ENCODE peak calls at places on chromosomes 1 and 21, in ten cellular contexts. One of them, this sample, is unnamed.
A peak's percentile ranks its signal among the peaks of the same experiment; 100 is the strongest.

GRCh38 chr1:187819081-187819480 is 990.3 kb downstream of the PLA2G4A start:
- DNase-seq in caudate nucleus: no peak
- DNase-seq in EL: no peak
- DNase-seq in anterior cingulate cortex: no peak
- DNase-seq in activated CD4-positive, alpha-beta T cell treated with anti-CD3 and anti-CD28 coated beads for 48 hours: no peak
- DNase-seq in left lung: no peak
- DNase-seq in amniotic epithelial cell: no peak
- DNase-seq in left colon: no peak
- DNase-seq in GM18507: no peak
- DNase-seq in amniotic stem cell: no peak
- DNase-seq in this sample: no peak

GRCh38 chr1:206739411-206740076 is 31.0 kb upstream of the IL19 start:
- DNase-seq in caudate nucleus: no peak
- DNase-seq in EL: peak; percentile 69
- DNase-seq in anterior cingulate cortex: no peak
- DNase-seq in activated CD4-positive, alpha-beta T cell treated with anti-CD3 and anti-CD28 coated beads for 48 hours: peak; percentile 44
- DNase-seq in left lung: no peak
- DNase-seq in amniotic epithelial cell: no peak
- DNase-seq in left colon: peak; percentile 52
- DNase-seq in GM18507: peak; percentile 71
- DNase-seq in amniotic stem cell: no peak
- DNase-seq in this sample: no peak

GRCh38 chr21:35206141-35207125 is 157.3 kb upstream of the RUNX1 start:
- DNase-seq in caudate nucleus: no peak
- DNase-seq in EL: no peak
- DNase-seq in anterior cingulate cortex: no peak
- DNase-seq in activated CD4-positive, alpha-beta T cell treated with anti-CD3 and anti-CD28 coated beads for 48 hours: no peak
- DNase-seq in left lung: no peak
- DNase-seq in amniotic epithelial cell: no peak
- DNase-seq in left colon: no peak
- DNase-seq in GM18507: no peak
- DNase-seq in amniotic stem cell: no peak
- DNase-seq in this sample: no peak

GRCh38 chr1:231162300-231162969 is 577 bp downstream of the TRIM67 start:
- DNase-seq in caudate nucleus: no peak
- DNase-seq in EL: peak; percentile 61
- DNase-seq in anterior cingulate cortex: peak; percentile 9
- DNase-seq in activated CD4-positive, alpha-beta T cell treated with anti-CD3 and anti-CD28 coated beads for 48 hours: peak; percentile 42
- DNase-seq in left lung: peak; percentile 80
- DNase-seq in amniotic epithelial cell: peak; percentile 18
- DNase-seq in left colon: no peak
- DNase-seq in GM18507: no peak
- DNase-seq in amniotic stem cell: no peak
- DNase-seq in this sample: peak; percentile 72

GRCh38 chr1:172917972-172918371 is 132.8 kb downstream of the TNFSF18 start:
- DNase-seq in caudate nucleus: no peak
- DNase-seq in EL: peak; percentile 98
- DNase-seq in anterior cingulate cortex: no peak
- DNase-seq in activated CD4-positive, alpha-beta T cell treated with anti-CD3 and anti-CD28 coated beads for 48 hours: no peak
- DNase-seq in left lung: no peak
- DNase-seq in amniotic epithelial cell: peak; percentile 92
- DNase-seq in left colon: no peak
- DNase-seq in GM18507: no peak
- DNase-seq in amniotic stem cell: peak; percentile 77
- DNase-seq in this sample: no peak

GRCh38 chr1:217117973-217118465 is 394.8 kb upstream of the ESRRG start:
- DNase-seq in caudate nucleus: no peak
- DNase-seq in EL: no peak
- DNase-seq in anterior cingulate cortex: no peak
- DNase-seq in activated CD4-positive, alpha-beta T cell treated with anti-CD3 and anti-CD28 coated beads for 48 hours: no peak
- DNase-seq in left lung: no peak
- DNase-seq in amniotic epithelial cell: no peak
- DNase-seq in left colon: no peak
- DNase-seq in GM18507: no peak
- DNase-seq in amniotic stem cell: no peak
- DNase-seq in this sample: no peak

GRCh38 chr1:167661527-167662436 is 31.8 kb downstream of the RCSD1 start:
- DNase-seq in caudate nucleus: no peak
- DNase-seq in EL: peak; percentile 94
- DNase-seq in anterior cingulate cortex: no peak
- DNase-seq in activated CD4-positive, alpha-beta T cell treated with anti-CD3 and anti-CD28 coated beads for 48 hours: no peak
- DNase-seq in left lung: no peak
- DNase-seq in amniotic epithelial cell: peak; percentile 89
- DNase-seq in left colon: no peak
- DNase-seq in GM18507: no peak
- DNase-seq in amniotic stem cell: peak; percentile 89
- DNase-seq in this sample: no peak

GRCh38 chr1:158024737-158025136 is 31.3 kb downstream of the KIRREL1 start:
- DNase-seq in caudate nucleus: no peak
- DNase-seq in EL: no peak
- DNase-seq in anterior cingulate cortex: no peak
- DNase-seq in activated CD4-positive, alpha-beta T cell treated with anti-CD3 and anti-CD28 coated beads for 48 hours: no peak
- DNase-seq in left lung: no peak
- DNase-seq in amniotic epithelial cell: no peak
- DNase-seq in left colon: no peak
- DNase-seq in GM18507: no peak
- DNase-seq in amniotic stem cell: no peak
- DNase-seq in this sample: no peak

GRCh38 chr1:226457307-226457712 is 49.4 kb upstream of the PARP1 start:
- DNase-seq in caudate nucleus: no peak
- DNase-seq in EL: peak; percentile 45
- DNase-seq in anterior cingulate cortex: no peak
- DNase-seq in activated CD4-positive, alpha-beta T cell treated with anti-CD3 and anti-CD28 coated beads for 48 hours: peak; percentile 75
- DNase-seq in left lung: no peak
- DNase-seq in amniotic epithelial cell: no peak
- DNase-seq in left colon: no peak
- DNase-seq in GM18507: no peak
- DNase-seq in amniotic stem cell: no peak
- DNase-seq in this sample: no peak

GRCh38 chr1:154741327-154741726 is 128.8 kb downstream of the KCNN3 start:
- DNase-seq in caudate nucleus: no peak
- DNase-seq in EL: peak; percentile 27
- DNase-seq in anterior cingulate cortex: no peak
- DNase-seq in activated CD4-positive, alpha-beta T cell treated with anti-CD3 and anti-CD28 coated beads for 48 hours: no peak
- DNase-seq in left lung: no peak
- DNase-seq in amniotic epithelial cell: no peak
- DNase-seq in left colon: no peak
- DNase-seq in GM18507: no peak
- DNase-seq in amniotic stem cell: no peak
- DNase-seq in this sample: no peak

GRCh38 chr1:58755468-58755872 is 28.4 kb downstream of the JUN start:
- DNase-seq in caudate nucleus: no peak
- DNase-seq in EL: peak; percentile 100
- DNase-seq in anterior cingulate cortex: no peak
- DNase-seq in activated CD4-positive, alpha-beta T cell treated with anti-CD3 and anti-CD28 coated beads for 48 hours: peak; percentile 71
- DNase-seq in left lung: no peak
- DNase-seq in amniotic epithelial cell: peak; percentile 98
- DNase-seq in left colon: peak; percentile 64
- DNase-seq in GM18507: peak; percentile 33
- DNase-seq in amniotic stem cell: peak; percentile 94
- DNase-seq in this sample: peak; percentile 69

GRCh38 chr1:166974647-166975345 is 544 bp downstream of the ILDR2 start:
- DNase-seq in caudate nucleus: peak; percentile 54
- DNase-seq in EL: no peak
- DNase-seq in anterior cingulate cortex: no peak
- DNase-seq in activated CD4-positive, alpha-beta T cell treated with anti-CD3 and anti-CD28 coated beads for 48 hours: peak; percentile 60
- DNase-seq in left lung: no peak
- DNase-seq in amniotic epithelial cell: no peak
- DNase-seq in left colon: no peak
- DNase-seq in GM18507: no peak
- DNase-seq in amniotic stem cell: no peak
- DNase-seq in this sample: no peak

GRCh38 chr1:11046270-11046566 is 821 bp downstream of the MASP2 start:
- DNase-seq in caudate nucleus: no peak
- DNase-seq in EL: no peak
- DNase-seq in anterior cingulate cortex: no peak
- DNase-seq in activated CD4-positive, alpha-beta T cell treated with anti-CD3 and anti-CD28 coated beads for 48 hours: no peak
- DNase-seq in left lung: no peak
- DNase-seq in amniotic epithelial cell: no peak
- DNase-seq in left colon: no peak
- DNase-seq in GM18507: no peak
- DNase-seq in amniotic stem cell: no peak
- DNase-seq in this sample: peak; percentile 47

GRCh38 chr1:168000656-168001055 is 63.8 kb upstream of the MPC2 start:
- DNase-seq in caudate nucleus: no peak
- DNase-seq in EL: no peak
- DNase-seq in anterior cingulate cortex: no peak
- DNase-seq in activated CD4-positive, alpha-beta T cell treated with anti-CD3 and anti-CD28 coated beads for 48 hours: no peak
- DNase-seq in left lung: no peak
- DNase-seq in amniotic epithelial cell: no peak
- DNase-seq in left colon: no peak
- DNase-seq in GM18507: no peak
- DNase-seq in amniotic stem cell: no peak
- DNase-seq in this sample: no peak

GRCh38 chr1:2783069-2783434 is 18.4 kb downstream of the TTC34 start:
- DNase-seq in caudate nucleus: no peak
- DNase-seq in EL: no peak
- DNase-seq in anterior cingulate cortex: no peak
- DNase-seq in activated CD4-positive, alpha-beta T cell treated with anti-CD3 and anti-CD28 coated beads for 48 hours: no peak
- DNase-seq in left lung: peak; percentile 61
- DNase-seq in amniotic epithelial cell: no peak
- DNase-seq in left colon: no peak
- DNase-seq in GM18507: no peak
- DNase-seq in amniotic stem cell: no peak
- DNase-seq in this sample: peak; percentile 48

GRCh38 chr1:154276797-154277196 is 4.4 kb downstream of the HAX1 start:
- DNase-seq in caudate nucleus: no peak
- DNase-seq in EL: no peak
- DNase-seq in anterior cingulate cortex: no peak
- DNase-seq in activated CD4-positive, alpha-beta T cell treated with anti-CD3 and anti-CD28 coated beads for 48 hours: peak; percentile 56
- DNase-seq in left lung: no peak
- DNase-seq in amniotic epithelial cell: no peak
- DNase-seq in left colon: no peak
- DNase-seq in GM18507: no peak
- DNase-seq in amniotic stem cell: no peak
- DNase-seq in this sample: no peak

GRCh38 chr1:41631971-41632370 is 147.5 kb upstream of the EDN2 start:
- DNase-seq in caudate nucleus: no peak
- DNase-seq in EL: peak; percentile 78
- DNase-seq in anterior cingulate cortex: no peak
- DNase-seq in activated CD4-positive, alpha-beta T cell treated with anti-CD3 and anti-CD28 coated beads for 48 hours: no peak
- DNase-seq in left lung: no peak
- DNase-seq in amniotic epithelial cell: peak; percentile 73
- DNase-seq in left colon: no peak
- DNase-seq in GM18507: no peak
- DNase-seq in amniotic stem cell: no peak
- DNase-seq in this sample: no peak

GRCh38 chr1:43975249-43975961 is 645 bp downstream of the ATP6V0B start:
- DNase-seq in caudate nucleus: no peak
- DNase-seq in EL: peak; percentile 28
- DNase-seq in anterior cingulate cortex: no peak
- DNase-seq in activated CD4-positive, alpha-beta T cell treated with anti-CD3 and anti-CD28 coated beads for 48 hours: peak; percentile 36
- DNase-seq in left lung: peak; percentile 94
- DNase-seq in amniotic epithelial cell: peak; percentile 37
- DNase-seq in left colon: peak; percentile 80
- DNase-seq in GM18507: no peak
- DNase-seq in amniotic stem cell: no peak
- DNase-seq in this sample: peak; percentile 91

GRCh38 chr1:34781071-34781843 is at the start of gene GJB3:
- DNase-seq in caudate nucleus: no peak
- DNase-seq in EL: no peak
- DNase-seq in anterior cingulate cortex: no peak
- DNase-seq in activated CD4-positive, alpha-beta T cell treated with anti-CD3 and anti-CD28 coated beads for 48 hours: peak; percentile 18
- DNase-seq in left lung: peak; percentile 79
- DNase-seq in amniotic epithelial cell: no peak
- DNase-seq in left colon: no peak
- DNase-seq in GM18507: no peak
- DNase-seq in amniotic stem cell: no peak
- DNase-seq in this sample: peak; percentile 72

GRCh38 chr21:43274022-43274945 is 105.5 kb downstream of the CRYAA start:
- DNase-seq in caudate nucleus: no peak
- DNase-seq in EL: no peak
- DNase-seq in anterior cingulate cortex: no peak
- DNase-seq in activated CD4-positive, alpha-beta T cell treated with anti-CD3 and anti-CD28 coated beads for 48 hours: no peak
- DNase-seq in left lung: no peak
- DNase-seq in amniotic epithelial cell: no peak
- DNase-seq in left colon: no peak
- DNase-seq in GM18507: no peak
- DNase-seq in amniotic stem cell: no peak
- DNase-seq in this sample: peak; percentile 55

GRCh38 chr1:241513378-241513777 is 6.2 kb downstream of the FH start:
- DNase-seq in caudate nucleus: no peak
- DNase-seq in EL: no peak
- DNase-seq in anterior cingulate cortex: no peak
- DNase-seq in activated CD4-positive, alpha-beta T cell treated with anti-CD3 and anti-CD28 coated beads for 48 hours: no peak
- DNase-seq in left lung: no peak
- DNase-seq in amniotic epithelial cell: no peak
- DNase-seq in left colon: no peak
- DNase-seq in GM18507: no peak
- DNase-seq in amniotic stem cell: no peak
- DNase-seq in this sample: no peak

GRCh38 chr1:45299981-45300668 is 26.6 kb upstream of the HPDL start:
- DNase-seq in caudate nucleus: peak; percentile 26
- DNase-seq in EL: peak; percentile 74
- DNase-seq in anterior cingulate cortex: peak; percentile 6
- DNase-seq in activated CD4-positive, alpha-beta T cell treated with anti-CD3 and anti-CD28 coated beads for 48 hours: peak; percentile 46
- DNase-seq in left lung: no peak
- DNase-seq in amniotic epithelial cell: peak; percentile 77
- DNase-seq in left colon: no peak
- DNase-seq in GM18507: no peak
- DNase-seq in amniotic stem cell: peak; percentile 74
- DNase-seq in this sample: no peak

GRCh38 chr1:17185485-17185860 is 19.5 kb upstream of the PADI1 start:
- DNase-seq in caudate nucleus: no peak
- DNase-seq in EL: no peak
- DNase-seq in anterior cingulate cortex: no peak
- DNase-seq in activated CD4-positive, alpha-beta T cell treated with anti-CD3 and anti-CD28 coated beads for 48 hours: no peak
- DNase-seq in left lung: no peak
- DNase-seq in amniotic epithelial cell: no peak
- DNase-seq in left colon: no peak
- DNase-seq in GM18507: no peak
- DNase-seq in amniotic stem cell: no peak
- DNase-seq in this sample: no peak

GRCh38 chr1:83931658-83932253 is 67.2 kb downstream of the TTLL7 start:
- DNase-seq in caudate nucleus: no peak
- DNase-seq in EL: peak; percentile 60
- DNase-seq in anterior cingulate cortex: no peak
- DNase-seq in activated CD4-positive, alpha-beta T cell treated with anti-CD3 and anti-CD28 coated beads for 48 hours: peak; percentile 8
- DNase-seq in left lung: no peak
- DNase-seq in amniotic epithelial cell: peak; percentile 52
- DNase-seq in left colon: no peak
- DNase-seq in GM18507: peak; percentile 2
- DNase-seq in amniotic stem cell: peak; percentile 64
- DNase-seq in this sample: no peak

GRCh38 chr1:184843732-184844495 is 89.3 kb upstream of the EDEM3 start:
- DNase-seq in caudate nucleus: no peak
- DNase-seq in EL: no peak
- DNase-seq in anterior cingulate cortex: no peak
- DNase-seq in activated CD4-positive, alpha-beta T cell treated with anti-CD3 and anti-CD28 coated beads for 48 hours: peak; percentile 50
- DNase-seq in left lung: no peak
- DNase-seq in amniotic epithelial cell: peak; percentile 41
- DNase-seq in left colon: peak; percentile 63
- DNase-seq in GM18507: no peak
- DNase-seq in amniotic stem cell: no peak
- DNase-seq in this sample: no peak

GRCh38 chr1:160652924-160653619 is 6.2 kb upstream of the SLAMF1 start:
- DNase-seq in caudate nucleus: no peak
- DNase-seq in EL: no peak
- DNase-seq in anterior cingulate cortex: no peak
- DNase-seq in activated CD4-positive, alpha-beta T cell treated with anti-CD3 and anti-CD28 coated beads for 48 hours: no peak
- DNase-seq in left lung: no peak
- DNase-seq in amniotic epithelial cell: no peak
- DNase-seq in left colon: no peak
- DNase-seq in GM18507: no peak
- DNase-seq in amniotic stem cell: no peak
- DNase-seq in this sample: no peak

GRCh38 chr1:37999434-38000232 is 5.7 kb downstream of the FHL3 start:
- DNase-seq in caudate nucleus: no peak
- DNase-seq in EL: peak; percentile 76
- DNase-seq in anterior cingulate cortex: no peak
- DNase-seq in activated CD4-positive, alpha-beta T cell treated with anti-CD3 and anti-CD28 coated beads for 48 hours: no peak
- DNase-seq in left lung: peak; percentile 81
- DNase-seq in amniotic epithelial cell: peak; percentile 71
- DNase-seq in left colon: peak; percentile 45
- DNase-seq in GM18507: no peak
- DNase-seq in amniotic stem cell: no peak
- DNase-seq in this sample: no peak

GRCh38 chr1:172818841-172819527 is 160.1 kb downstream of the FASLG start:
- DNase-seq in caudate nucleus: no peak
- DNase-seq in EL: no peak
- DNase-seq in anterior cingulate cortex: no peak
- DNase-seq in activated CD4-positive, alpha-beta T cell treated with anti-CD3 and anti-CD28 coated beads for 48 hours: peak; percentile 62
- DNase-seq in left lung: no peak
- DNase-seq in amniotic epithelial cell: no peak
- DNase-seq in left colon: no peak
- DNase-seq in GM18507: peak; percentile 54
- DNase-seq in amniotic stem cell: no peak
- DNase-seq in this sample: no peak

This sample was measured in upper lobe of right lung.